ENCODE peak calls at places on chromosome 1, in six cellular contexts. One of them, this sample, is unnamed.

GRCh38 chr1:223731076-223731770 is 18.9 kb downstream of the CAPN2 start:
- DNase-seq in CD4-positive, alpha-beta T cell: no peak
- DNase-seq in HFF-Myc: no peak
- DNase-seq in neural crest cell: no peak
- DNase-seq in A549: no peak
- DNase-seq in left lung: peak
- DNase-seq in this sample: no peak

GRCh38 chr1:171655215-171656116 is 3.0 kb upstream of the MYOC start:
- DNase-seq in CD4-positive, alpha-beta T cell: peak
- DNase-seq in left lung: peak
- DNase-seq in HFF-Myc: no peak
- DNase-seq in neural crest cell: peak
- DNase-seq in A549: peak
- DNase-seq in this sample: peak

GRCh38 chr1:238135708-238136107 is 245.0 kb upstream of the ZP4 start:
- DNase-seq in A549: no peak
- DNase-seq in left lung: no peak
- DNase-seq in neural crest cell: no peak
- DNase-seq in CD4-positive, alpha-beta T cell: no peak
- DNase-seq in HFF-Myc: no peak
- DNase-seq in this sample: no peak

GRCh38 chr1:68120136-68120791 is 69.8 kb upstream of the DIRAS3 start:
- DNase-seq in neural crest cell: peak
- DNase-seq in A549: peak
- DNase-seq in HFF-Myc: peak
- DNase-seq in CD4-positive, alpha-beta T cell: no peak
- DNase-seq in left lung: no peak
- DNase-seq in this sample: no peak

GRCh38 chr1:77056525-77056924 is 162.7 kb downstream of the PIGK start:
- DNase-seq in HFF-Myc: no peak
- DNase-seq in A549: no peak
- DNase-seq in left lung: no peak
- DNase-seq in neural crest cell: no peak
- DNase-seq in CD4-positive, alpha-beta T cell: no peak
- DNase-seq in this sample: no peak

GRCh38 chr1:43363283-43363934 is 4.4 kb downstream of the ELOVL1 start:
- DNase-seq in HFF-Myc: no peak
- DNase-seq in left lung: no peak
- DNase-seq in A549: no peak
- DNase-seq in CD4-positive, alpha-beta T cell: no peak
- DNase-seq in neural crest cell: no peak
- DNase-seq in this sample: no peak

GRCh38 chr1:41046347-41046775 is 24.8 kb upstream of the SLFNL1 start:
- DNase-seq in left lung: peak
- DNase-seq in CD4-positive, alpha-beta T cell: no peak
- DNase-seq in neural crest cell: no peak
- DNase-seq in A549: no peak
- DNase-seq in HFF-Myc: no peak
- DNase-seq in this sample: no peak

GRCh38 chr1:221284028-221284427 is 404.8 kb downstream of the HLX start:
- DNase-seq in CD4-positive, alpha-beta T cell: no peak
- DNase-seq in left lung: no peak
- DNase-seq in A549: no peak
- DNase-seq in neural crest cell: no peak
- DNase-seq in HFF-Myc: peak
- DNase-seq in this sample: no peak

GRCh38 chr1:25579947-25580309 is 36.5 kb downstream of the LDLRAP1 start:
- DNase-seq in neural crest cell: no peak
- DNase-seq in HFF-Myc: no peak
- DNase-seq in left lung: no peak
- DNase-seq in CD4-positive, alpha-beta T cell: no peak
- DNase-seq in A549: no peak
- DNase-seq in this sample: no peak

DNA sequence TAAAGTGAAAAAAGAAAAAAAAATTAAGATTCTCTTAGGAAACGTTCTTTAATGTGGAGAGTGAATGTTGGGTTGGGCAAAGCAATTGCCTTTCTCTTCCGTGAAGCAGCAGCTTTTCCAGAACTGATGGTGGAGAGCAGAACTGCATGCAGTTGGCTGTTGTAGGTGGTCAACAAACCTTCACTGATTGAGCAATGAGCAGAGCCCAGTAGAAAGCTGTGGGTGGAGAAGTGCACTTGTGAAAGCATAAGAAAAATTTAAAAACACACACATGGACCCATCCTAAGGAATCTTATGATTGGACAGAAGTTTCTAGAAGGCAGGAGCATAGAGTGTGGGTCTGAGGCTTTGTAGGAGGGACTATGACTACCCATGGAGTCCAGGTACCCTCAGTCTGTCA is 4.5 kb downstream of the PRELP start:
- DNase-seq in HFF-Myc: no peak
- DNase-seq in left lung: no peak
- DNase-seq in A549: no peak
- DNase-seq in CD4-positive, alpha-beta T cell: no peak
- DNase-seq in neural crest cell: no peak
- DNase-seq in this sample: no peak
- TF ChIP-seq CTCF in HFF-Myc: no peak
- TF ChIP-seq CTCF in left lung: no peak
- TF ChIP-seq CTCF in A549: no peak
- TF ChIP-seq CTCF in CD4-positive, alpha-beta T cell: no peak
- TF ChIP-seq CTCF in neural crest cell: no peak
- TF ChIP-seq CTCF in this sample: no peak

DNA sequence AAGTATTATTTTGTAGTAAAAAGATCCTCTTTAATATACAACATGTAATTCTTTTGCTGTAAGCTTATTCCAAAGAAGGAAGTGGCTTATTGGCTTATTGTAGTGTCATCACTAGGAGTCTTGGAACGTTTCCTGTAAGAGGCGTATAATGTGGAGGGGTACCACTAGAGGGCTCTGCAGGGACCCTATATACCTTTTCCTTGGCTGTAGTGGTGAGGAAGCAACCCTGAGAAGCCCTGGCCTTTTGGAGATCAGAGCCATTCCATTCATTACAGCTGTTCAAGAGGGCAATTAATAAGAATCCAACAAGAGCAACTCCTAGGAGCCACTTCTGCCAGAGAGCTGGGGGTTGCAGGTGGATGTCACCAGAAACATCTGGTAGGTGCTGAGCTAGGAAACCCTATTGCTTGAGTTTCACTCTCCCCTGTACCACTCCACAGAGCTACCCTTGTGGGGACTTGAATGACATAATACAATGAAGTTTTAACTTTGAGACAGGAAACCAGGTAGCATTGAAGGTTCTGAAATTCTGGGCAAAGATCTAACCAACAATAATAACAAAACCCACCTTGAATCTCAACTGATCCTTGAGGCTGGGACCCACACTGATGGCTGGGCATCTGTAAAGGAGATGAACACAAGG is 160.4 kb upstream of the COA6 start:
- DNase-seq in neural crest cell: no peak
- DNase-seq in HFF-Myc: peak
- DNase-seq in A549: peak
- DNase-seq in CD4-positive, alpha-beta T cell: peak
- DNase-seq in left lung: no peak
- DNase-seq in this sample: no peak
- TF ChIP-seq CTCF in neural crest cell: peak
- TF ChIP-seq CTCF in HFF-Myc: peak
- TF ChIP-seq CTCF in A549: peak
- TF ChIP-seq CTCF in CD4-positive, alpha-beta T cell: peak
- TF ChIP-seq CTCF in left lung: no peak
- TF ChIP-seq CTCF in this sample: no peak

GRCh38 chr1:225882699-225883615 is 777 bp upstream of the TMEM63A start:
- DNase-seq in HFF-Myc: no peak
- DNase-seq in left lung: peak
- DNase-seq in neural crest cell: peak
- DNase-seq in A549: peak
- DNase-seq in CD4-positive, alpha-beta T cell: peak
- DNase-seq in this sample: no peak

GRCh38 chr1:225881081-225882007 is 836 bp downstream of the TMEM63A start:
- DNase-seq in neural crest cell: no peak
- DNase-seq in CD4-positive, alpha-beta T cell: peak
- DNase-seq in HFF-Myc: no peak
- DNase-seq in left lung: peak
- DNase-seq in A549: no peak
- DNase-seq in this sample: no peak

GRCh38 chr1:225885336-225885735 is 3.2 kb upstream of the TMEM63A start:
- DNase-seq in CD4-positive, alpha-beta T cell: no peak
- DNase-seq in left lung: no peak
- DNase-seq in HFF-Myc: no peak
- DNase-seq in A549: no peak
- DNase-seq in neural crest cell: no peak
- DNase-seq in this sample: no peak

GRCh38 chr1:225882008-225882698 is at the start of gene TMEM63A:
- DNase-seq in left lung: peak
- DNase-seq in A549: peak
- DNase-seq in CD4-positive, alpha-beta T cell: peak
- DNase-seq in HFF-Myc: peak
- DNase-seq in neural crest cell: peak
- DNase-seq in this sample: peak

DNA sequence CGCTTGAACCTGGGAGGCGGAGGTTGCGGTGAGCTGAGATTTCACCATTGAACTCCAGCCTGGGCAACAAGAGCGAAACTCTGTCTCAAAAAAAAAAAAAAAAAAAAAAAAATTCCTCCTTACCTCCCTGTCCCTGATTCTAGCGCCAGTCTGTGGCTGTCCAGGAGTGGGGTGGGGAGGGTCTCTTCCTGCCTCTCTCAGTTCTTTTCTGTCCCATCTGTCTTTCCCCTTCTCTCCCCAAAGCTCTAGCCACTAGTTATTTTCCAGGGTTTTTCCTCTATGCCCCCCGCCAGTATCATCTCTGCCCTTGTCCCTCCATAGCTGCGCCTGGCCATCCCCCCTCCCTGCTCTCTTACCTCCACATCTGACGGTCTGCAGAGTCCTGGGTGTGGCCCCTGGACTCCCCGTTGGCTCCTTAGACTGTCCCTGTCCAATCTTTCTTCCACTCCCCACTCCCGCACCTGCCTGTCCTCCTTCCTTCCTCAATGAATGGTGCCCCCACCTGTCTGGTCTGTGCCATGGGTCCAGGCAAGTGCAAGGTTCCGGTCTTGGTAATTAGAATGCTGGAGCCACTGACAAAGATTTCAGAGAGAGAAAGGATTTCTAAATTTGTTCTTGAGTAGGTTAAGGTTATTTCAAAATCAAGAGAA is 1.6 kb upstream of the TMEM63A start:
- DNase-seq in neural crest cell: no peak
- DNase-seq in left lung: no peak
- DNase-seq in HFF-Myc: no peak
- DNase-seq in CD4-positive, alpha-beta T cell: no peak
- DNase-seq in A549: no peak
- DNase-seq in this sample: no peak
- TF ChIP-seq CTCF in neural crest cell: no peak
- TF ChIP-seq CTCF in left lung: no peak
- TF ChIP-seq CTCF in HFF-Myc: no peak
- TF ChIP-seq CTCF in CD4-positive, alpha-beta T cell: no peak
- TF ChIP-seq CTCF in A549: peak
- TF ChIP-seq CTCF in this sample: no peak

DNA sequence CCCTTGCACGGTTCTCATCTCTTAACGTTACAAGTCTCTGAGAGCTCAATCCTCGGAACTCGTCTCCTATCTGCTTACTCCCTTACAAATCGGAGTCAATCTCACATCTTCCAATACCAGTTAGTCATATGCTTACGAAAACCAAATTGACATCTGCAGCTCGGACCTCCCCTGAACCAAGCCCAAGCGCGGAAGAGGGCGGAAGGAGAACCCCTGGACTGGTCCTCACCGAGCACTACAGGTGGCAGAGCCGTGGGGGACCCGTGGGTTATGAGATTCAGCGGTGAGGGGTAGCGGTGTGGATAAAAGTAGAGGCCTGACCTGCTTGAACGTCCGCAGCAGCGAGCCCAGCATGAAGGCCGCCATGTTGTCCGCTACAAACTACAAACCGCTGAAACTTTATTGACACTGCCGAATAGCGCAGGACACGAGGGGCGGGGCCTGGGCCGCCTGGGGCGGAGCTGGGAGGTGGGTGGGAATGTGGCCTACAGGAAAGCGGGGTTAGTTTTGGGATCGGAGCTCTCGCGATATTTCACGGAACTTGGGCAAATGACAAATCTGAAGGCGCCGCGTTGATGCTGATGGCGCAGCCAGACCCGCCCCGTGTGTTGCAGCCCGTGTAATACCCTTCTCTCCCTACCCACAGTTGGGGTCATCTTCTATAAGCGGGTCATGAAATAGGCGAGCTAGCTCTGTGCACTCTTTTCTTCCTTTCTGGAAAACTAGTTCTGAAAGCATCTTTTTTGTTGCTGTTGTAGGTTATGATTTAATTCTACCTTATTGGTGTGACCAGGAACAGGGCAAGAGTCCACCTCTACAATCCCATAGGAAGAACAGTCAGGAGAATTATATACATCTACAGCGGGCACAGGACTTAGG is at the start of gene MRPS14:
- DNase-seq in HFF-Myc: peak
- DNase-seq in left lung: peak
- DNase-seq in neural crest cell: peak
- DNase-seq in CD4-positive, alpha-beta T cell: peak
- DNase-seq in A549: peak
- DNase-seq in this sample: peak
- TF ChIP-seq CTCF in HFF-Myc: no peak
- TF ChIP-seq CTCF in left lung: peak
- TF ChIP-seq CTCF in neural crest cell: no peak
- TF ChIP-seq CTCF in CD4-positive, alpha-beta T cell: no peak
- TF ChIP-seq CTCF in A549: no peak
- TF ChIP-seq CTCF in this sample: no peak

GRCh38 chr1:230581446-230582079 is 60.7 kb upstream of the COG2 start:
- DNase-seq in neural crest cell: no peak
- DNase-seq in left lung: no peak
- DNase-seq in HFF-Myc: no peak
- DNase-seq in CD4-positive, alpha-beta T cell: no peak
- DNase-seq in A549: peak
- DNase-seq in this sample: no peak
- TF ChIP-seq CTCF in neural crest cell: no peak
- TF ChIP-seq CTCF in left lung: no peak
- TF ChIP-seq CTCF in HFF-Myc: peak
- TF ChIP-seq CTCF in CD4-positive, alpha-beta T cell: no peak
- TF ChIP-seq CTCF in A549: peak
- TF ChIP-seq CTCF in this sample: no peak

DNA sequence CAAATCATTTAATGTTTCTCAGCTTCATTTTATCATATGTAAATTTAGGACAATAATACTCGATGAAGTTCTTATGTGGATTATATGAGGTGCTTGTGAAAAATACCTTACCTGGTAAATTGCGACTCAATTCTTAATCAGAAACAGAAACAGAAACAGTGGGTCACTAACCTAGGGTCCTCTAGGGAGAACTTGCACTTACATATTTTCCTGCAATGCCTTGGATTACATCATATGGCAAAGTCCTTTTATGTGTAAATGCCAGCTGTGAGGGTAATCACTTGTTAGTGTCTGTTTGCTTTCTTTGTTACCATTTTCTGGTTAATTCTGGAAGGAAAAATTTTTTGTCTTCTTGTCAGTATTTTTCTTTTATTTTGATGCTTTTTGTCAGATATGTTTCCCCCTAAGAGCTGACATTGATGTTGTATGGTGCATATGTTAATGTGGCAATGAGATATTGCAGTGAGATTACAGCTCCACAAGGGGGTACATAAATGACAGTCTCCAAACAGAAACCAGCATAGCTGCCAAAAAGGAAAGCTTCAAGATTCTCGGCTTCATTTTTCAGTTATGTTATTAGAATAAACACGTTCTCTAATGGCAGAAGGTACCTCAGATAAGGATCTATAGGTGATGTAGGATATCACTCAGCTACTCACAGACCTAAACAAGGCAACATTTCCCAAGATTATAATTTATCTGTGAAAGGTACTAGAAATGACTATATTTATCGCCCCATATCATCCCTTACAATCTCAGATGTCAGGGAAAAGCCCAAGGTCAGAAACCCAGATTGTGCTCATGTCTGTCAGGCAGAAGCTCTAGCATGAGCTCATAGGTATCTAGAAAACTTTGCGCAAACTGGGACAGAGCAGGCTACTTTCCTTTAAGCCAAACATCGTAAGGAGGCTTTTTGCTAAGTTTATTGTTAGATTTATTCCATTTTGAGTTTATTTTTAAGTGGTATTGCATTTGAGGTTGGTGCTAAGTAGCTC is 119.9 kb downstream of the FASLG start:
- DNase-seq in neural crest cell: no peak
- DNase-seq in A549: no peak
- DNase-seq in HFF-Myc: no peak
- DNase-seq in left lung: no peak
- DNase-seq in CD4-positive, alpha-beta T cell: no peak
- DNase-seq in this sample: no peak
- TF ChIP-seq CTCF in neural crest cell: peak
- TF ChIP-seq CTCF in A549: no peak
- TF ChIP-seq CTCF in HFF-Myc: no peak
- TF ChIP-seq CTCF in left lung: no peak
- TF ChIP-seq CTCF in CD4-positive, alpha-beta T cell: peak
- TF ChIP-seq CTCF in this sample: no peak